ENCODE peak calls at places on chromosomes 12 and 14, in nine cellular contexts. G, C, J, P, A, U, H, W and M are unnamed samples.
A peak's percentile ranks its signal among the peaks of the same experiment; 100 is the strongest.

GRCh38 chr12:105978686-105979085 is 160.1 kb downstream of the NUAK1 start:
- DNase-seq in J (no peak), H (no peak), W (no peak), A (no peak), P (no peak), C (no peak), U (no peak), G (no peak), M (no peak)

GRCh38 chr14:93824518-93825234 is 36.4 kb upstream of the PRIMA1 start:
- DNase-seq in A (no peak), H (no peak), U (no peak), W (no peak), G (no peak), C (no peak), P (no peak), J (no peak), M (no peak)

GRCh38 chr14:91508105-91508504 is 2.0 kb downstream of the PPP4R3A start:
- DNase-seq in H (no peak), P (no peak), A (no peak), W (no peak), G (no peak), U (no peak), C (no peak), J (no peak), M (no peak)

GRCh38 chr14:69573841-69574265 is 818 bp downstream of the CCDC177 start:
- DNase-seq in C (no peak), W (no peak), U (no peak), P (no peak), J (no peak), G (no peak), H (no peak), A (no peak), M (no peak)

GRCh38 chr14:98909251-98909944 is 362.6 kb downstream of the BCL11B start:
- DNase-seq in J (no peak), H (peak; percentile 84), U (no peak), W (no peak), G (no peak), C (no peak), A (no peak), P (no peak), M (no peak)

GRCh38 chr14:86035882-86036281 is 505.9 kb downstream of the FLRT2 start:
- DNase-seq in U (peak; percentile 39), P (no peak), G (no peak), C (no peak), J (no peak), H (peak; percentile 34), W (no peak), A (no peak), M (no peak)

GRCh38 chr14:73788871-73789590 is 62.6 kb upstream of the PTGR2 start:
- DNase-seq in C (no peak), H (no peak), W (no peak), U (no peak), G (no peak), J (no peak), P (no peak), A (peak; percentile 34), M (no peak)

GRCh38 chr14:42149609-42150261 is 543.1 kb downstream of the LRFN5 start:
- DNase-seq in P (no peak), G (no peak), W (no peak), C (no peak), A (no peak), U (no peak), J (no peak), H (no peak), M (no peak)

GRCh38 chr12:126051611-126052107 is 986.4 kb downstream of the AACS start:
- DNase-seq in P (no peak), H (peak; percentile 74), W (peak; percentile 16), C (no peak), J (no peak), G (no peak), U (no peak), A (peak; percentile 77), M (no peak)

GRCh38 chr12:27048822-27049752 is 26.7 kb downstream of the MED21 start:
- DNase-seq in U (no peak), C (no peak), A (no peak), H (peak; percentile 95), W (peak; percentile 62), G (no peak), P (no peak), J (no peak), M (no peak)

GRCh38 chr14:31510222-31510621 is 22.4 kb upstream of the GPR33 start:
- DNase-seq in U (no peak), W (no peak), P (no peak), H (peak; percentile 58), G (peak; percentile 28), A (no peak), C (no peak), J (no peak), M (no peak)

GRCh38 chr12:24922109-24922508 is 26.8 kb downstream of the BCAT1 start:
- DNase-seq in J (no peak), U (no peak), A (no peak), H (no peak), G (no peak), C (no peak), P (no peak), W (no peak), M (no peak)

GRCh38 chr12:53988519-53989226 is 3.7 kb downstream of the HOXC10 start:
- DNase-seq in J (no peak), G (no peak), A (no peak), H (no peak), P (no peak), U (no peak), W (no peak), C (no peak), M (no peak)

GRCh38 chr12:53985900-53986685 is 1.1 kb downstream of the HOXC10 start:
- DNase-seq in H (no peak), W (peak; percentile 59), P (no peak), J (no peak), U (peak; percentile 44), G (no peak), C (no peak), A (no peak), M (no peak)

GRCh38 chr12:53989227-53990113 is 4.5 kb downstream of the HOXC10 start:
- DNase-seq in C (no peak), G (no peak), W (peak; percentile 82), A (no peak), J (no peak), H (peak; percentile 77), U (peak; percentile 74), P (peak; percentile 33), M (peak; percentile 50)

GRCh38 chr12:53986686-53987180 is 1.8 kb downstream of the HOXC10 start:
- DNase-seq in P (no peak), J (no peak), G (no peak), A (no peak), C (no peak), W (no peak), H (no peak), U (no peak), M (no peak)

DNA sequence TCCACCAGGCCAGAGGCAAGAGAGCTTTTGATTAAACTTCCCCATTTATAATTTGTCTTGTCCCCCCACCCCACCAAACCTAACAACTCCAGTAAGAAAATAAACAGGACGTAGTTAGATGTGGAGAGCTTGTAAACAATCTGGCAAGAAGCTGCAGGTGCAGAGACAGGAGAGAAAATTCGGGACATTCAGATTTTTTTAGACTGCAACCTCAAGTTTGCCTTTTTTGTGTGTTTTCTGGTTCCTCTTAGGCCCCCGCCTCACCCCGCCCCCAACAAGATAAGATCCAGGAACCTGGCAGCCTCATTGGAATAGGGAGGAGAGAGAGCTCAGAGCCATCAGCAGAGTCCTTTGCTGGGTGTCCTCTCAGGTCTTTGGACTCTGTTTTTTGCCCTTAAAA is 2.8 kb downstream of the HOXC10 start:
- DNase-seq in A (no peak), P (no peak), U (no peak), C (no peak), J (no peak), H (no peak), W (no peak), G (no peak), M (no peak)
- H3K4me3 ChIP-seq in A (no peak overlapping the region), P (no peak overlapping the region), U (no peak overlapping the region), C (no peak overlapping the region), J (no peak overlapping the region), H (no peak overlapping the region), W (peak overlapping the region; percentile 86), G (no peak overlapping the region), M (no peak overlapping the region)

GRCh38 chr12:4216542-4216927 is 57.0 kb upstream of the CCND2 start:
- DNase-seq in G (no peak), J (no peak), H (no peak), C (no peak), W (no peak), A (no peak), P (no peak), U (no peak), M (no peak)

GRCh38 chr12:4217091-4217490 is 56.5 kb upstream of the CCND2 start:
- DNase-seq in H (no peak), P (no peak), W (no peak), C (no peak), G (no peak), J (no peak), A (no peak), U (peak; percentile 46), M (peak; percentile 20)

GRCh38 chr12:4215862-4216541 is 57.6 kb upstream of the CCND2 start:
- DNase-seq in A (no peak), P (peak; percentile 39), H (peak; percentile 23), U (no peak), C (no peak), G (no peak), J (no peak), W (no peak), M (no peak)

GRCh38 chr12:4212845-4213244 is 60.7 kb upstream of the CCND2 start:
- DNase-seq in A (no peak), H (no peak), C (no peak), G (no peak), J (no peak), U (no peak), P (no peak), W (no peak), M (no peak)

GRCh38 chr12:4214912-4215861 is 58.4 kb upstream of the CCND2 start:
- DNase-seq in W (no peak), C (peak; percentile 86), G (peak; percentile 16), J (no peak), P (peak; percentile 60), A (no peak), H (no peak), U (peak; percentile 95), M (peak; percentile 86)
- H3K4me3 ChIP-seq in W (no peak overlapping the region), C (no peak overlapping the region), G (peak overlapping the region; percentile 65), J (peak overlapping the region; percentile 16), P (peak overlapping the region; percentile 17), A (no peak overlapping the region), H (no peak overlapping the region), U (no peak overlapping the region), M (peak overlapping the region; percentile 26)

DNA sequence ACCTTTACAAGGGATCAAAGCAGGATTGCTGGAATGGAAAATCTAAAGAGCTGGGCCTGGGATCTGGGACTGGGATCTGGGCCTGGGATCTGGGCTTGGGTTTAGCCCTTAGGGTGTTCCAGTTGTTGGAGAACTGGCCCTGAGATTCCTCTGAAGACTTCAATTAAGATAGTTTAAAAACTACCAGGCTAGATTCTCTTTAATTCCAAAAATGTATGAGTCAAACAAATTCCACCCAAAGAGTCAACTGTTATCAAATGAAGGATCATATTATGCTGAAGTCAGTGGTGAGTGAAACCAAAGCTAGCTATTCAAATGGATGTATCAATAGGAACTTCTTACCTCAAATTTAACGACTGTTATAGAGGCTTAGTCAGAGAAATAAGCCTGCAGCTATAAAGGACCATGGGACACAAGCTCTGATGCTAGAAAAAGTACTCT is 40.5 kb downstream of the LIMA1 start:
- DNase-seq in C (no peak), W (peak; percentile 58), P (no peak), U (no peak), H (peak; percentile 84), J (no peak), G (no peak), A (no peak), M (no peak)
- H3K4me3 ChIP-seq in C (no peak overlapping the region), W (peak overlapping the region; percentile 14), P (no peak overlapping the region), U (no peak overlapping the region), H (peak overlapping the region; percentile 1), J (no peak overlapping the region), G (no peak overlapping the region), A (no peak overlapping the region), M (no peak overlapping the region)

GRCh38 chr12:56160894-56161667 is 2.9 kb downstream of the MYL6 start:
- DNase-seq in H (no peak), A (no peak), U (no peak), P (no peak), J (no peak), W (no peak), C (no peak), G (no peak), M (no peak)
- H3K4me3 ChIP-seq in H (peak overlapping the region; percentile 76), A (no peak overlapping the region), U (no peak overlapping the region), P (peak overlapping the region; percentile 80), J (peak overlapping the region; percentile 81), W (peak overlapping the region; percentile 99), C (peak overlapping the region; percentile 88), G (peak overlapping the region; percentile 98), M (peak overlapping the region; percentile 91)